ENCODE peak calls at places on chromosomes 12 and 14, in four cellular contexts. K is GM12891, Z is HL-60, D is K562. Y is an unnamed sample.

GRCh38 chr12:57736743-57737466 is 1.6 kb downstream of the AGAP2 start:
- DNase-seq in D (no peak), Z (no peak), K (no peak), Y (no peak)

GRCh38 chr12:50825372-50825838 is 17.3 kb upstream of the TMPRSS12 start:
- DNase-seq in D (peak; percentile 27), Z (peak; percentile 42), K (no peak), Y (no peak)

GRCh38 chr14:75448209-75448608 is 20.4 kb downstream of the JDP2 start:
- DNase-seq in D (no peak), Z (no peak), K (no peak), Y (no peak)

GRCh38 chr14:101187017-101187815 is 283.7 kb upstream of the RTL1 start:
- DNase-seq in D (no peak), K (no peak), Z (no peak), Y (no peak)

GRCh38 chr12:46368138-46368537 is 4.4 kb downstream of the SLC38A2 start:
- DNase-seq in K (no peak), Z (no peak), D (no peak), Y (no peak)

GRCh38 chr12:104072099-104072498 is 7.8 kb downstream of the HCFC2 start:
- DNase-seq in K (no peak), Z (no peak), D (no peak), Y (no peak)

GRCh38 chr12:29282452-29282851 is 98.5 kb downstream of the ERGIC2 start:
- DNase-seq in K (no peak), Z (no peak), D (no peak), Y (no peak)

GRCh38 chr14:36068777-36069534 is 107.6 kb downstream of the PTCSC3 start:
- DNase-seq in Z (no peak), K (no peak), D (no peak), Y (no peak)

GRCh38 chr12:98127336-98127679 is 388.1 kb upstream of the TMPO start:
- DNase-seq in K (no peak), D (no peak), Z (no peak), Y (no peak)

GRCh38 chr12:89067436-89067835 is 284.9 kb downstream of the DUSP6 start:
- DNase-seq in D (no peak), K (no peak), Z (no peak), Y (no peak)

GRCh38 chr12:25829192-25829591 is 129.3 kb upstream of the RASSF8 start:
- DNase-seq in Z (no peak), D (no peak), K (no peak), Y (no peak)

GRCh38 chr12:56628671-56629458 is 1.3 kb downstream of the BAZ2A start:
- DNase-seq in Z (no peak), K (no peak), D (peak; percentile 18), Y (no peak)

GRCh38 chr14:106395460-106396050 is 869.2 kb downstream of the TMEM121 start:
- DNase-seq in Z (no peak), D (no peak), K (no peak), Y (no peak)

GRCh38 chr12:50151047-50151687 is 16.0 kb downstream of the CERS5 start:
- DNase-seq in D (no peak), K (no peak), Z (no peak), Y (no peak)

GRCh38 chr14:50417853-50418252 is 21.2 kb upstream of the CDKL1 start:
- DNase-seq in K (no peak), D (no peak), Z (no peak), Y (no peak)

GRCh38 chr12:65025070-65025469 is 96.0 kb downstream of the WIF1 start:
- DNase-seq in Z (no peak), D (no peak), K (no peak), Y (no peak)
- TF ChIP-seq SPI1 in Z (no peak), D (no peak), K (no peak), Y (no peak)

GRCh38 chr14:92670177-92670576 is 78.2 kb downstream of the LGMN start:
- DNase-seq in D (no peak), Z (no peak), K (no peak), Y (no peak)
- TF ChIP-seq SPI1 in D (no peak), Z (peak; percentile 32), K (no peak), Y (no peak)

GRCh38 chr14:92040431-92041040 is 677 bp upstream of the TRIP11 start:
- DNase-seq in D (no peak), K (no peak), Z (peak; percentile 45), Y (peak; percentile 25)
- TF ChIP-seq SPI1 in D (no peak), K (peak; percentile 40), Z (peak; percentile 50), Y (no peak)

DNA sequence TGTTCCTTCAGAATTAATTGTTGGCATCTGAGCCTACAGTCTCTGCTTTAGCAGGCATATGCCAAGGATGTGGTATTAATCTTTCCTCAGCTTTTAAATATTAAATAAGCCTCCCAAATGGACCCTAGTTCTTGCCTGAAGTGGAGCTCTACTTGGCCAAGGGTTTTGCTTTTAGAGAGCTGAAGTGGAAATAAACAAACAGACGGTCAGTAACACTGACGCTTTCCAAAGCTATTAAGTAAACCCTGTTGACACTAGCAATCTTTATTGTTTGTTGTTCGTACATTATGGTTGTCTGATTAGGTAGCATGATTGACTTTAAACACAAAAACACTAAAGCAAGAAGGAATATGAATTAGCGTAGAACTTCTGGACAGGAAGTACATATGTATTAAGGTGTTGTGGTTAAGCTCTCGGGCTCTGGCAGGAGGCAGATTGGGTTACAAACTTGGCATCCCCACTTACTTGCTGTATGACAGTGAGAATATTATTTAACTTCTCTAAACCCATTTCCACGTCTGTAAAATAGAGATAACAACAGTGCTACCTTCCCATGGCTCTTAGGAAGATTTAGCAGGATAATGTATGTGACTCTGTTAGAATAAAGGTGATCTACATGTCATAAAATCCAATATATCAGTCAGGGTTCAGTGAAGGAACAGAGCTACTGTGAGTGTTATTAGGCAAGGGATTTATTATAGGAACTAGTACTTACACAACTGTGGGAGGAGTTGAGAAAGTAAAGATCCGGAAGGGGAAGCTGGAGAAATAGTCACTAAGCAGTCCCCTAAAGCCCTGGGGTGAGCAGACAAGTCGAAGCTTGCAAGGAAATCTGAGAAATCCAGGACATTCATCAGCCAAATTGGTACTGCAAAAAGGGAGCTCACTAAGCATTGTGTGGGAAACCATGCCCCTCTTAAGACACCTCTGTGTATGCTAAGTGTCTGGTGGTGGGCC is 92.2 kb upstream of the ATF7IP start:
- DNase-seq in D (no peak), Z (peak; percentile 83), K (no peak), Y (no peak)
- TF ChIP-seq SPI1 in D (no peak), Z (no peak), K (no peak), Y (no peak)

GRCh38 chr12:94637714-94638113 is 12.6 kb downstream of the TMCC3 start:
- DNase-seq in K (no peak), Z (no peak), D (no peak), Y (no peak)

GRCh38 chr12:94638521-94638920 is 11.8 kb downstream of the TMCC3 start:
- DNase-seq in K (no peak), D (no peak), Z (no peak), Y (no peak)

GRCh38 chr12:94641283-94641682 is 9.1 kb downstream of the TMCC3 start:
- DNase-seq in K (no peak), D (no peak), Z (no peak), Y (no peak)

GRCh38 chr12:94643585-94643984 is 6.8 kb downstream of the TMCC3 start:
- DNase-seq in K (no peak), D (no peak), Z (no peak), Y (no peak)

DNA sequence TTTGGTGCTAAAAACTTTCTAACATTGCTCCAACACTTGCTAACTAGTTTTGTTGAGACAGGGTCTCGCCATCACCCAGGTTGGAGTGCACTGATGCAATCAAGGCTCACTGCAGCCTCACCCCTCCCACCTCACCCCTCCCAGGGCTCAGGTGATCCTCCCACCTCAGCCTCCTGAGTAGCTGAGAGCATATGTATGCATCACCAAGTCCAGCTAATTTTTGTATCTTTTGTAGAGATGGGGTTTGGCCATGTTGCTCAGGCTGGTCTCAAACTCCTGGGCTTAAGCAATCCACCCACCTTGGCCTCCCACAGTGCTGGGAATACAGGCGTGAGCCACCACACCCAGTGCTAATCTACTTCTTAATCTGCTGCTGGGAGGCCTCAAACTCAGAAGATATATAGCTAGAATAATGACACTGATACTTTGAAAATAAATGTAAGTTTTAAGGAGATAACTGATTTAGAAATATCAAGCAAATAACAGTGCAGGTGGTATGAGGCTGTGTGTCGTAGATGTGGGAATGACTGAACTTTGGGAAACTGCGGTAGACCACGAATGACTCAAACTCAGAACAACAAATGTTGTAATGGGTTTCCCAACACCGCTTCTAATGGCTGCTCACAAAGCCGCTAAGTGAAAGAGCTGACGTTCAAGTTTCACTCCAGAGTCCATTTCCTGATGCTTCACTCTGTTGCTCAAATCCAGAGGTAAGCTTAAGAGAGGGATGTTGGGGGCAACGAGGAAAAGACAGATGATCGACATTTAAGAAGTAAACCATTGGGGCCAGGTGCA is 10.0 kb downstream of the TMCC3 start:
- DNase-seq in D (no peak), K (no peak), Z (peak; percentile 83), Y (peak; percentile 88)
- TF ChIP-seq SPI1 in D (no peak), K (no peak), Z (no peak), Y (no peak)

GRCh38 chr12:130127527-130127908 is 34.7 kb upstream of the FZD10 start:
- DNase-seq in Z (no peak), K (no peak), D (peak; percentile 41), Y (no peak)

GRCh38 chr12:130131025-130131424 is 31.2 kb upstream of the FZD10 start:
- DNase-seq in D (no peak), K (no peak), Z (no peak), Y (no peak)

GRCh38 chr12:130131817-130132216 is 30.4 kb upstream of the FZD10 start:
- DNase-seq in D (no peak), K (no peak), Z (no peak), Y (no peak)

GRCh38 chr12:130127909-130128763 is 34.1 kb upstream of the FZD10 start:
- DNase-seq in D (no peak), K (no peak), Z (no peak), Y (no peak)

DNA sequence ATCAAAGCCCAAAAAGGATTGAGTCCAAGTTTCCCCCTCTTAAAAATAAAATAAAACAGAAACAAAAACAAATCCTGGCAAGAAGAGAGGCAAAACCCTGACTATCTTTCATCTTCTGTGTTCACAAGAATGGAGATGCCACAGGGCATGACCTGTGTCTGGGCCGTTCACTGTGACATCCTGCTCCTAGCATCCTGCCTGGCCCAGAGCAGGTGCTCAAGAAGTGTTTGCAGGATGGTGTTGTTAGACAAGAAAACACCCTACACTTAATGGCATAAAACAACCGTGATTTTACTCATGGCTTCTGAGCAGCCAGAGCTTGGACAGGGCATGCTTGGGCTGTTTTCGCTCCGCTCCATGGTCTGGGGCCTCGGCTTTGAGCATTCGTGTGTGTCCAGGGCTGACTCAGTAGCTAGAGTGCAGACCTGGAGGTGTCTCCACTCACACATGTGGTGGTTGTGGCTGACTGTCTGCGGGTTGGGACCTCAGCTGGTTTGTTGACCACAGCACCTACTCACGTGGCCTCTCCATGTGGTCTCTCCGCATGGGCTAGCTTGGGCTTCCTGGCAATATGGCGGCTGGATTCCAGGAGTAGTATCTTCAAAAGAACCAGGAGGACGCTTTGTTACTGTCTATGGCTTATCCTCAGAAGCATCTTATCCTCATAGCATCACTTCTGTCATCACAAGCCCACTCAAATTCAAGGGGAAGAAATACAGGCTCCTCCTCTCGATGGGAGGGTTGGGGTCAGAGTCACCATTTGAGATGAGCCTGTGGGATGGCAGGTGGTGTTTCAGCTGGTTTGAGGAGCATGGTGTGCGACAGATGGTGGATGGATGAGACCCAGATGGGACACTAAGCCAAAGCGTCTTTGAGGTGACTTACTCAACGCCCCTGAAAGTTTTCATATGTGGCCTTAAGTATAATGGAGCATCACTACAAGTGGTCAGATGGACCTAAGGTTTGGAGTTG is 33.2 kb upstream of the FZD10 start:
- DNase-seq in K (no peak), D (no peak), Z (no peak), Y (no peak)
- TF ChIP-seq SPI1 in K (no peak), D (no peak), Z (no peak), Y (no peak)

Y was measured in GM12878.